ENCODE peak calls at places on chromosomes 5 and 9, in five cellular contexts. One of them, this sample, is unnamed.

GRCh38 chr5:44638286-44638869 is 170.4 kb upstream of the MRPS30 start:
- DNase-seq in CD4-positive, alpha-beta T cell: no peak
- DNase-seq in lung: no peak
- DNase-seq in HCEC 1CT: no peak
- DNase-seq in activated CD4-positive, CD25-positive, alpha-beta regulatory T cell: no peak
- DNase-seq in this sample: no peak

GRCh38 chr5:173567548-173567947 is 48.9 kb downstream of the BOD1 start:
- DNase-seq in CD4-positive, alpha-beta T cell: no peak
- DNase-seq in activated CD4-positive, CD25-positive, alpha-beta regulatory T cell: no peak
- DNase-seq in HCEC 1CT: peak; percentile 18
- DNase-seq in lung: no peak
- DNase-seq in this sample: no peak

GRCh38 chr9:15377625-15378252 is 44.9 kb upstream of the SNAPC3 start:
- DNase-seq in lung: no peak
- DNase-seq in HCEC 1CT: no peak
- DNase-seq in CD4-positive, alpha-beta T cell: no peak
- DNase-seq in activated CD4-positive, CD25-positive, alpha-beta regulatory T cell: no peak
- DNase-seq in this sample: no peak

GRCh38 chr5:57531333-57531732 is 48.7 kb upstream of the ACTBL2 start:
- DNase-seq in lung: no peak
- DNase-seq in activated CD4-positive, CD25-positive, alpha-beta regulatory T cell: no peak
- DNase-seq in CD4-positive, alpha-beta T cell: no peak
- DNase-seq in HCEC 1CT: no peak
- DNase-seq in this sample: no peak

GRCh38 chr5:127028822-127029457 is 1.4 kb downstream of the MARCHF3 start:
- DNase-seq in activated CD4-positive, CD25-positive, alpha-beta regulatory T cell: no peak
- DNase-seq in lung: no peak
- DNase-seq in HCEC 1CT: no peak
- DNase-seq in CD4-positive, alpha-beta T cell: no peak
- DNase-seq in this sample: no peak

GRCh38 chr9:133403766-133404439 is 13.9 kb downstream of the REXO4 start:
- DNase-seq in HCEC 1CT: no peak
- DNase-seq in lung: peak; percentile 67
- DNase-seq in activated CD4-positive, CD25-positive, alpha-beta regulatory T cell: peak; percentile 49
- DNase-seq in CD4-positive, alpha-beta T cell: peak; percentile 52
- DNase-seq in this sample: peak; percentile 36

GRCh38 chr9:121736964-121737462 is 85.6 kb downstream of the DAB2IP start:
- DNase-seq in lung: peak; percentile 82
- DNase-seq in activated CD4-positive, CD25-positive, alpha-beta regulatory T cell: no peak
- DNase-seq in HCEC 1CT: no peak
- DNase-seq in CD4-positive, alpha-beta T cell: no peak
- DNase-seq in this sample: peak; percentile 55

GRCh38 chr5:2735996-2736395 is 15.5 kb downstream of the IRX2 start:
- DNase-seq in lung: no peak
- DNase-seq in HCEC 1CT: no peak
- DNase-seq in activated CD4-positive, CD25-positive, alpha-beta regulatory T cell: no peak
- DNase-seq in CD4-positive, alpha-beta T cell: no peak
- DNase-seq in this sample: no peak

GRCh38 chr5:171201285-171201684 is 107.8 kb upstream of the TLX3 start:
- DNase-seq in lung: no peak
- DNase-seq in HCEC 1CT: no peak
- DNase-seq in activated CD4-positive, CD25-positive, alpha-beta regulatory T cell: no peak
- DNase-seq in CD4-positive, alpha-beta T cell: no peak
- DNase-seq in this sample: no peak

GRCh38 chr9:121650220-121651013 is 1.0 kb upstream of the DAB2IP start:
- DNase-seq in lung: peak; percentile 42
- DNase-seq in CD4-positive, alpha-beta T cell: no peak
- DNase-seq in activated CD4-positive, CD25-positive, alpha-beta regulatory T cell: no peak
- DNase-seq in HCEC 1CT: no peak
- DNase-seq in this sample: no peak

GRCh38 chr5:51816427-51816826 is 433.2 kb downstream of the ISL1 start:
- DNase-seq in activated CD4-positive, CD25-positive, alpha-beta regulatory T cell: no peak
- DNase-seq in HCEC 1CT: no peak
- DNase-seq in CD4-positive, alpha-beta T cell: no peak
- DNase-seq in lung: no peak
- DNase-seq in this sample: no peak

GRCh38 chr9:130866474-130866965 is 30.1 kb downstream of the QRFP start:
- DNase-seq in activated CD4-positive, CD25-positive, alpha-beta regulatory T cell: peak; percentile 13
- DNase-seq in HCEC 1CT: peak; percentile 84
- DNase-seq in CD4-positive, alpha-beta T cell: peak; percentile 39
- DNase-seq in lung: peak; percentile 80
- DNase-seq in this sample: peak; percentile 70

GRCh38 chr5:1763548-1763911 is 36.1 kb downstream of the MRPL36 start:
- DNase-seq in HCEC 1CT: peak; percentile 72
- DNase-seq in activated CD4-positive, CD25-positive, alpha-beta regulatory T cell: peak; percentile 8
- DNase-seq in CD4-positive, alpha-beta T cell: peak; percentile 29
- DNase-seq in lung: no peak
- DNase-seq in this sample: peak; percentile 94

GRCh38 chr5:59039003-59039295 is 456.1 kb downstream of the RAB3C start:
- DNase-seq in activated CD4-positive, CD25-positive, alpha-beta regulatory T cell: no peak
- DNase-seq in CD4-positive, alpha-beta T cell: no peak
- DNase-seq in HCEC 1CT: no peak
- DNase-seq in lung: no peak
- DNase-seq in this sample: no peak

GRCh38 chr9:13960011-13960765 is 353.8 kb downstream of the NFIB start:
- DNase-seq in HCEC 1CT: no peak
- DNase-seq in CD4-positive, alpha-beta T cell: no peak
- DNase-seq in activated CD4-positive, CD25-positive, alpha-beta regulatory T cell: no peak
- DNase-seq in lung: no peak
- DNase-seq in this sample: no peak

GRCh38 chr5:133686566-133686965 is 74.2 kb upstream of the FSTL4 start:
- DNase-seq in activated CD4-positive, CD25-positive, alpha-beta regulatory T cell: no peak
- DNase-seq in HCEC 1CT: no peak
- DNase-seq in CD4-positive, alpha-beta T cell: no peak
- DNase-seq in lung: no peak
- DNase-seq in this sample: no peak

GRCh38 chr9:114771901-114772300 is 33.9 kb downstream of the TNFSF15 start:
- DNase-seq in HCEC 1CT: peak; percentile 52
- DNase-seq in CD4-positive, alpha-beta T cell: no peak
- DNase-seq in lung: no peak
- DNase-seq in activated CD4-positive, CD25-positive, alpha-beta regulatory T cell: no peak
- DNase-seq in this sample: no peak

GRCh38 chr9:98317134-98317857 is 61.8 kb upstream of the TBC1D2 start:
- DNase-seq in CD4-positive, alpha-beta T cell: no peak
- DNase-seq in HCEC 1CT: peak; percentile 91
- DNase-seq in activated CD4-positive, CD25-positive, alpha-beta regulatory T cell: no peak
- DNase-seq in lung: no peak
- DNase-seq in this sample: peak; percentile 48

GRCh38 chr9:89807682-89808075 is 202.9 kb downstream of the GADD45G start:
- DNase-seq in activated CD4-positive, CD25-positive, alpha-beta regulatory T cell: no peak
- DNase-seq in CD4-positive, alpha-beta T cell: no peak
- DNase-seq in lung: no peak
- DNase-seq in HCEC 1CT: no peak
- DNase-seq in this sample: no peak

This sample was measured in AG20443.